ENCODE peak calls at places on chromosome 10, in four cellular contexts. Z is fibroblast of lung; A is naive thymus-derived CD4-positive, alpha-beta T cell; E is CD8-positive, alpha-beta T cell. H is an unnamed sample. For H3K9me3, the result is how much of the 10 kb centered on the place peaks cover.

GRCh38 chr10:44716470-44716869 is 194.7 kb upstream of the TMEM72 start:
- DNase-seq in Z (no peak), A (no peak), E (no peak), H (no peak)

GRCh38 chr10:78381072-78381471 is 347.4 kb downstream of the RPS24 start:
- DNase-seq in Z (no peak), A (no peak), E (no peak), H (no peak)

GRCh38 chr10:35335718-35336083 is 608 bp upstream of the CCNY start:
- DNase-seq in Z (peak), A (no peak), E (peak), H (no peak)

GRCh38 chr10:21528452-21529235 is 3.2 kb upstream of the SKIDA1 start:
- DNase-seq in Z (peak), A (no peak), E (no peak), H (no peak)

GRCh38 chr10:44396671-44397191 is 11.8 kb upstream of the CXCL12 start:
- DNase-seq in Z (no peak), A (no peak), E (no peak), H (no peak)

GRCh38 chr10:110218627-110219026 is 11.2 kb downstream of the MXI1 start:
- DNase-seq in Z (no peak), A (no peak), E (no peak), H (no peak)

GRCh38 chr10:31261502-31262311 is 57.3 kb upstream of the ZEB1 start:
- DNase-seq in Z (peak), A (no peak), E (no peak), H (no peak)

GRCh38 chr10:124128811-124129145 is 35.4 kb upstream of the CHST15 start:
- DNase-seq in Z (no peak), A (no peak), E (no peak), H (no peak)

GRCh38 chr10:71604324-71605018 is 115.1 kb downstream of the C10orf105 start:
- DNase-seq in Z (peak), A (no peak), E (no peak), H (no peak)

GRCh38 chr10:22505923-22506685 is 160.8 kb downstream of the SPAG6 start:
- DNase-seq in Z (no peak), A (peak), E (peak), H (no peak)

GRCh38 chr10:113111900-113112853 is 162.1 kb downstream of the TCF7L2 start:
- DNase-seq in Z (peak), A (no peak), E (no peak), H (no peak)

GRCh38 chr10:119279441-119279840 is 72.1 kb downstream of the GRK5 start:
- DNase-seq in Z (no peak), A (no peak), E (no peak), H (no peak)

GRCh38 chr10:13839430-13839986 is 252.7 kb downstream of the PRPF18 start:
- DNase-seq in Z (peak), A (no peak), E (no peak), H (no peak)

GRCh38 chr10:11986593-11987216 is 55.9 kb downstream of the UPF2 start:
- DNase-seq in Z (peak), A (peak), E (peak), H (peak)

GRCh38 chr10:124560377-124560776 is 98.8 kb downstream of the LHPP start:
- DNase-seq in Z (peak), A (no peak), E (no peak), H (no peak)

GRCh38 chr10:115795964-115796363 is 477.0 kb downstream of the GFRA1 start:
- DNase-seq in Z (no peak), A (no peak), E (no peak), H (no peak)

GRCh38 chr10:117137911-117138642 is at the start of gene VAX1:
- DNase-seq in Z (no peak), A (no peak), E (no peak), H (no peak)
- H3K9me3 ChIP-seq in Z (under half), A (under half), E (under half), H (under half)

DNA sequence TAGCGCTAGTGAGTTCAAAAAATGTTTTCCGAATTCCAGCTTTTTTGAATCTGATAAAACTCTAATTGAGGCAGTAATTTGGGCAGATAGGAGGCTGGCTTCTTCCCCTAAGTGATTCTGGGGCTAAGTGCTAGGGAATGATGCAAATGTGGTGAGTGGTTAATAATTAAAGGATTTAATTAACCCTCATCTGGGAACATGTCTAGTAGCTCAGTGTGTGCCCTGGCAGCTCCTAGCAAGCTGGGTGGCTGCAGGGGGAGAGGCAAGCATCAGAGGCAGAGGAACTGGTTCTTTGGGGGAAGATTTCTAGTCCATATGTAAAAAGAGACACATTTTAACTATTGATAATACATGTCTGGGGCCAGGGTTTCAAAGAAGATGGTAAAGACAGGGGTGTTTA is 354.5 kb downstream of the WDR11 start:
- DNase-seq in Z (no peak), A (no peak), E (no peak), H (no peak)
- H3K9me3 ChIP-seq in Z (under half), A (under half), E (under half), H (under half)

GRCh38 chr10:97505152-97505551 is 6.4 kb downstream of the UBTD1 start:
- DNase-seq in Z (no peak), A (no peak), E (no peak), H (no peak)
- H3K9me3 ChIP-seq in Z (under half), A (under half), E (under half), H (under half)

GRCh38 chr10:70250956-70251680 is 17.9 kb upstream of the PPA1 start:
- DNase-seq in Z (no peak), A (no peak), E (no peak), H (no peak)

DNA sequence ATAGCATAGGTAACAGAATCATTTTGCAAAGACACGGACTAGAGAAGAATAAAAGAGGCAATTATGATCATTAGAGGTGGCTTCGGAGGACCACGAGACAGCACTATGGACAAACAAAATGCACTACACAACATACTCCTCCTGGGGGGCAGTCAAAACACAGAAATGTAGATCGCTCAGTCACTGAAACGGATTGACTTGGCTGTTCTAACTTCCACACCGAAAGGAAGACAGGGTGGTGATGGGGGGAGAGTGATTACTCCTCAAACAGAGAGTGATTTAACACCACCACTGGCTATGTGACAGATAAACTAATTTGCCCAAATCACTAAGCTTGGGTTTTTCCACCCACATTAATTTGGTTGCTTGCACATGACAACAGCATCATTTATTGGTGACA is 14.1 kb upstream of the PPA1 start:
- DNase-seq in Z (no peak), A (no peak), E (no peak), H (no peak)
- H3K9me3 ChIP-seq in Z (under half), A (under half), E (under half), H (under half)

DNA sequence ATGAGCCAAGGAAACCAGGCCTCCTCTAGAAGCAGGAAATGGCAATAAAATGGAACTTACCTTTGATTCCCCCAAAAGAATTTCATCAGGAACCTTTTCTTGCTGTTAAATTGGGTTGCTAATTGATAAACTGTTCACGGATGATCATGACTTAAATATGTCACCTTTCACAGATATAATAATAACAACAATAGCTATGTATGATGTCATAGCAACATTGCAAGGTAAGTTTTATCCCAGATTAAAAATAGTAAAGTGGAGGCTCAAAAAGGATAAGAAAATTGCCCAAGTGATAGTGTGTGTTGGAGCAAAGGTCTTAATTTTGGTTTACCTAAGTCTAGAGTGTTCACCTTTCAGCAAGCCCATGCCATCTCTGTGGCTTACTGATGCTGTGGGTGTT is 357.6 kb upstream of the CELF2 start:
- DNase-seq in Z (no peak), A (no peak), E (no peak), H (no peak)
- H3K9me3 ChIP-seq in Z (under half), A (under half), E (under half), H (under half)

DNA sequence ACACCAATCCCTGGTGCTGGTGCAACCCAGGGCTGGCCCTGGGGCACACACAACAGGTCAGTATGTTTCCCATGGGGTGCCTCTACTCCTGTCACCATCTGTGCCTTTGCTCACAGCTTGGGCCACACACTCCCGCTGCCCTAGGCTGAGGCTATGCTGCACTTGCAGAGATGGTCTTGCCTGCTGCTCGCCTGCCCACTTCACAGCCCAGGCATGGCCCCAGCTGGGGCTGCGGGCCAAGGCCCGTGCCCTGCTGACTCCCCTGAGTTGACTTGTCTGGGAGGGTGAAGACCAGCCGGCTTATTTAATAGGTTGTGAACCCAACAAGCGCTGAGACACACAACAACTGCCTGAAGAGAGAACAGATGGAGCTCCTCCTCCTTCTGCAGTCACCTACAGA is 184.1 kb downstream of the ZNF33B start:
- DNase-seq in Z (no peak), A (no peak), E (no peak), H (no peak)
- H3K9me3 ChIP-seq in Z (under half), A (under half), E (under half), H (under half)

GRCh38 chr10:600234-600633 is 89.2 kb downstream of the DIP2C start:
- DNase-seq in Z (no peak), A (no peak), E (no peak), H (no peak)

GRCh38 chr10:597976-598375 is 91.5 kb downstream of the DIP2C start:
- DNase-seq in Z (no peak), A (no peak), E (no peak), H (no peak)

GRCh38 chr10:596725-597345 is 92.6 kb downstream of the DIP2C start:
- DNase-seq in Z (no peak), A (no peak), E (no peak), H (no peak)

GRCh38 chr10:599767-600166 is 89.7 kb downstream of the DIP2C start:
- DNase-seq in Z (no peak), A (no peak), E (no peak), H (no peak)

GRCh38 chr10:598415-599170 is 90.9 kb downstream of the DIP2C start:
- DNase-seq in Z (peak), A (no peak), E (no peak), H (no peak)
- H3K9me3 ChIP-seq in Z (under half), A (under half), E (under half), H (under half)

DNA sequence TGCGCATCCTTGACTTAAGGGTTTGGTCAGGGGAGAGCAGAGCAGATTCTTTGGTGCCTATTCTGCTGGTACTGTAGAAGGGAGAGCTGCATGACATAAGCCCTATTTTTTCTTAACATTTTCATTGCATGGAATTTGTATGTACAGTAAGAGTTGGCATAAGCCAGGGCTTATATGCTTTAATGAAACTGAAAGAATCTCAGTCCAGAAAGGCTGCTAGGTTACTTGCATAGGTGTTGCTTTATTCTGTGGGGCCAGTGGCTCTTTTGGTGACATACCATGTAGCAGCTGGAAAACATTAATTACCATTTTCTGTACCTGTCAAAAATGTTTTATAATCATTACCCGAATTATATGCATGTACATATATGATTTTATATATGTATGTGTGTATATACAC is 152.1 kb downstream of the LYZL1 start:
- DNase-seq in Z (no peak), A (no peak), E (no peak), H (no peak)
- H3K9me3 ChIP-seq in Z (under half), A (under half), E (under half), H (under half)

GRCh38 chr10:133487085-133487484 is 33.3 kb downstream of the SCART1 start:
- DNase-seq in Z (no peak), A (no peak), E (no peak), H (no peak)

GRCh38 chr10:133489816-133490588 is 36.3 kb downstream of the SCART1 start:
- DNase-seq in Z (no peak), A (no peak), E (no peak), H (no peak)

GRCh38 chr10:133481657-133482056 is 27.9 kb downstream of the SCART1 start:
- DNase-seq in Z (no peak), A (no peak), E (no peak), H (no peak)

GRCh38 chr10:133481086-133481643 is 27.4 kb downstream of the SCART1 start:
- DNase-seq in Z (no peak), A (no peak), E (no peak), H (no peak)

DNA sequence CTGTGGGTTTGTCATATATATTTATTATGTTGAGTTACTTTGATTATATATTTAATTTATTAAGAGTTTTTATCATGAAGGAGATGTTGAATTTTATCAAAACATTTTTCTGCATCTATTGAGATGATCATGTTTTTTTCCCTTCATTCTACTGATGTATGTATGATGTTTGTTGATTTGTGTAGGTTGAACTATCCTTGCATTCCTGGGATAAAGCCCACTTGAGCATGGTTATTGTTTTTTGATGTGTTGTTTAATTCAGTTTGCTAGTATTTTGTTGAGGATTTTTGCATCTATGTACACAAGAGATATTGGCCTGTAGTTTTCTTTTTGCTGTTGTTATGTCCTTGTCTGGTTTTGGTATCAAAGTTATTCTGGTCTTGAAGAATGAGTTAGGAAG is 31.1 kb downstream of the SCART1 start:
- DNase-seq in Z (no peak), A (no peak), E (no peak), H (no peak)
- H3K9me3 ChIP-seq in Z (under half), A (under half), E (under half), H (under half)

H was measured in T-helper 17 cell.